ENCODE peak calls at places on chromosomes 5 and 9, in eight cellular contexts. C is LNCaP clone FGC; D is mesenchymal stem cell; O is activated T-helper 1 cell treated with anti-CD3 and anti-CD28 coated beads, Interleukin-12 subunit alpha, Interleukin-12 subunit beta, Interleukin-2, Interleukin-4 antibody, amounts not matched to agents 30 ng/mL and 10 ng/mL and 1 ng/mL, durations not matched to agents 14 hours and 24 hours and 36 hours; J is AG04449; X is posterior cingulate gyrus; M is left cardiac atrium; A is stimulated activated CD4-positive, alpha-beta T cell treated with anti-CD3 and anti-CD28 coated beads, Interleukin-4, amount 100 ng/mL, for 48 hours. N is an unnamed sample.

GRCh38 chr9:92735907-92736600 is 28.6 kb downstream of the BICD2 start:
- DNase-seq in C (no peak), D (no peak), O (no peak), J (no peak), X (no peak), M (no peak), A (no peak), N (no peak)

GRCh38 chr9:7273575-7273974 is 515.8 kb downstream of the KDM4C start:
- DNase-seq in C (no peak), D (peak), O (no peak), J (no peak), X (peak), M (no peak), A (no peak), N (no peak)

GRCh38 chr5:148482697-148483462 is 99.1 kb downstream of the FBXO38 start:
- DNase-seq in C (no peak), D (peak), O (peak), J (no peak), X (no peak), M (peak), A (peak), N (peak)

GRCh38 chr5:10832987-10833386 is 72.0 kb upstream of the DAP start:
- DNase-seq in C (no peak), D (peak), O (no peak), J (no peak), X (no peak), M (no peak), A (no peak), N (no peak)

GRCh38 chr5:60519372-60519771 is 180.6 kb downstream of the DEPDC1B start:
- DNase-seq in C (peak), D (no peak), O (no peak), J (no peak), X (no peak), M (no peak), A (no peak), N (no peak)

GRCh38 chr9:117744856-117745389 is 40.7 kb downstream of the TLR4 start:
- DNase-seq in C (no peak), D (no peak), O (no peak), J (no peak), X (peak), M (peak), A (no peak), N (peak)

GRCh38 chr9:127479507-127480081 is 28.3 kb downstream of the LRSAM1 start:
- DNase-seq in C (no peak), D (no peak), O (no peak), J (no peak), X (no peak), M (no peak), A (no peak), N (no peak)

GRCh38 chr5:31415009-31415923 is 116.6 kb downstream of the DROSHA start:
- DNase-seq in C (no peak), D (no peak), O (no peak), J (no peak), X (no peak), M (no peak), A (no peak), N (no peak)

GRCh38 chr5:75055727-75056144 is 3.4 kb upstream of the GCNT4 start:
- DNase-seq in C (no peak), D (peak), O (no peak), J (peak), X (no peak), M (no peak), A (no peak), N (no peak)

GRCh38 chr9:136960212-136960937 is 8.3 kb downstream of the LCN12 start:
- DNase-seq in C (no peak), D (no peak), O (no peak), J (no peak), X (no peak), M (no peak), A (no peak), N (no peak)

GRCh38 chr5:157068339-157068738 is 9.4 kb upstream of the HAVCR1 start:
- DNase-seq in C (no peak), D (no peak), O (no peak), J (no peak), X (no peak), M (no peak), A (no peak), N (no peak)

GRCh38 chr5:54838843-54839242 is 146.6 kb downstream of the ESM1 start:
- DNase-seq in C (no peak), D (no peak), O (no peak), J (no peak), X (no peak), M (no peak), A (no peak), N (no peak)

GRCh38 chr5:96146675-96147074 is 185.0 kb upstream of the ELL2 start:
- DNase-seq in C (no peak), D (peak), O (peak), J (peak), X (no peak), M (no peak), A (no peak), N (peak)

GRCh38 chr9:136532799-136533774 is 12.8 kb downstream of the NOTCH1 start:
- DNase-seq in C (no peak), D (no peak), O (peak), J (no peak), X (no peak), M (no peak), A (peak), N (no peak)

GRCh38 chr9:126616521-126616976 is 2.8 kb downstream of the LMX1B start:
- DNase-seq in C (no peak), D (no peak), O (no peak), J (no peak), X (no peak), M (no peak), A (no peak), N (no peak)

GRCh38 chr9:129568560-129569505 is 52.1 kb downstream of the C9orf50 start:
- DNase-seq in C (no peak), D (no peak), O (no peak), J (no peak), X (peak), M (peak), A (no peak), N (peak)

GRCh38 chr5:90338712-90339372 is 70.7 kb downstream of the CETN3 start:
- DNase-seq in C (no peak), D (no peak), O (no peak), J (no peak), X (no peak), M (no peak), A (no peak), N (no peak)

GRCh38 chr9:5265939-5266338 is 34.7 kb downstream of the INSL4 start:
- DNase-seq in C (no peak), D (no peak), O (no peak), J (no peak), X (no peak), M (no peak), A (no peak), N (no peak)

GRCh38 chr5:137565450-137565849 is 66.3 kb upstream of the SPOCK1 start:
- DNase-seq in C (no peak), D (no peak), O (no peak), J (peak), X (no peak), M (no peak), A (no peak), N (peak)